ENCODE peak calls at places on chromosome 1, in eight cellular contexts. R is adrenal gland, J is tibial nerve, I is stomach, E is body of pancreas, D is tibial artery, X is upper lobe of right lung, B is right atrium auricular region. N is an unnamed sample.

GRCh38 chr1:41914515-41914914 is 4.2 kb downstream of the HIVEP3 start:
- DNase-seq in B (no peak), J (no peak), E (no peak), I (no peak), R (no peak), D (no peak), X (no peak), N (no peak)

GRCh38 chr1:89910268-89910667 is 84.6 kb upstream of the ZNF326 start:
- DNase-seq in B (no peak), R (no peak), I (no peak), E (no peak), J (no peak), D (no peak), X (no peak), N (no peak)

GRCh38 chr1:219298581-219299148 is 125.0 kb downstream of the LYPLAL1 start:
- DNase-seq in I (no peak), J (no peak), X (no peak), E (peak; percentile 9), B (peak; percentile 65), D (no peak), R (no peak), N (no peak)

GRCh38 chr1:183125279-183125999 is 60.6 kb upstream of the LAMC2 start:
- DNase-seq in I (no peak), B (no peak), X (no peak), D (no peak), R (no peak), E (no peak), J (no peak), N (no peak)

GRCh38 chr1:12436817-12437599 is 181.0 kb downstream of the DHRS3 start:
- DNase-seq in B (no peak), X (no peak), I (no peak), E (no peak), J (no peak), R (no peak), D (no peak), N (no peak)

GRCh38 chr1:100476736-100477135 is 61.2 kb upstream of the GPR88 start:
- DNase-seq in R (no peak), E (no peak), B (no peak), X (no peak), D (no peak), I (no peak), J (no peak), N (no peak)

GRCh38 chr1:85463666-85464496 is 1.1 kb downstream of the DDAH1 start:
- DNase-seq in D (no peak), B (no peak), I (no peak), X (no peak), R (no peak), E (no peak), J (no peak), N (no peak)

GRCh38 chr1:68232354-68233148 is at the start of gene WLS:
- DNase-seq in E (peak; percentile 83), R (peak; percentile 75), D (peak; percentile 90), X (peak; percentile 89), B (peak; percentile 73), I (peak; percentile 83), J (peak; percentile 72), N (peak; percentile 70)

GRCh38 chr1:39657923-39658485 is 13.9 kb downstream of the NT5C1A start:
- DNase-seq in J (no peak), D (peak; percentile 77), E (peak; percentile 80), I (peak; percentile 69), X (peak; percentile 82), B (no peak), R (peak; percentile 75), N (no peak)

GRCh38 chr1:119626841-119627240 is 21.2 kb downstream of the ZNF697 start:
- DNase-seq in B (no peak), E (no peak), I (no peak), R (peak; percentile 38), D (peak; percentile 73), X (no peak), J (no peak), N (no peak)

GRCh38 chr1:193183019-193183643 is 3.3 kb downstream of the B3GALT2 start:
- DNase-seq in D (no peak), X (no peak), B (no peak), J (no peak), E (peak; percentile 16), I (no peak), R (no peak), N (no peak)

GRCh38 chr1:175853681-175854080 is 110.3 kb upstream of the TNR start:
- DNase-seq in D (no peak), X (no peak), E (no peak), J (no peak), B (no peak), R (no peak), I (no peak), N (no peak)

GRCh38 chr1:201501144-201501543 is 5.8 kb downstream of the CSRP1 start:
- DNase-seq in D (peak; percentile 85), J (no peak), B (no peak), X (no peak), I (no peak), R (no peak), E (no peak), N (no peak)

GRCh38 chr1:239185245-239185619 is 201.1 kb upstream of the CHRM3 start:
- DNase-seq in B (no peak), I (no peak), R (no peak), J (no peak), E (no peak), X (no peak), D (no peak), N (no peak)

GRCh38 chr1:5005171-5005570 is 350.8 kb downstream of the AJAP1 start:
- DNase-seq in B (no peak), X (no peak), E (no peak), D (no peak), I (no peak), R (no peak), J (no peak), N (no peak)

GRCh38 chr1:60998786-60999185 is 83.6 kb upstream of the NFIA start:
- DNase-seq in J (no peak), E (no peak), R (no peak), I (no peak), D (no peak), X (no peak), B (no peak), N (no peak)

GRCh38 chr1:93740601-93741031 is 59.0 kb upstream of the BCAR3 start:
- DNase-seq in D (no peak), R (no peak), I (no peak), X (no peak), B (no peak), E (no peak), J (no peak), N (no peak)

GRCh38 chr1:213399695-213400094 is 348.7 kb downstream of the RPS6KC1 start:
- DNase-seq in R (no peak), D (no peak), J (no peak), E (no peak), B (no peak), I (no peak), X (no peak), N (peak; percentile 13)

GRCh38 chr1:87249803-87250202 is 78.9 kb upstream of the LMO4 start:
- DNase-seq in J (no peak), X (no peak), E (no peak), D (no peak), R (no peak), B (no peak), I (no peak), N (no peak)

DNA sequence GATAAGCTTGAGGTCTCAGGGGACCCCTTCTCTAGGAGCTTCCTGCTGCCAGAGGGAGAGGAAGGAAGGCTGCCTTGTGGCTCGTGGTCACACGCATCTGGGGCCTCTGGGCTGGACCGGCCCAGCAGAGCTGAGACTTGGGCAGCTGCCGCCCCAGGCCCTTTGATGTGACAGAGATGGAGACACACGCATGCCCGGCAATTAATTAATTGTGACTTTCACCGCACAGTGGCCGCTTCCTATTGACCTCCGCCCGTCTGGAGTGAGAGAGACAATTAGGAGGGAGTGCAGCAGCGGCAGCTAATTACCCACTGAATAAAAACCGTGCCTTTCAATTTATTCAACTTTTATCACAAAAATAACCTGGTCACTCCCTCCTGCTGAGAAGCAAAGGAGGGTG is 16.6 kb upstream of the C1QA start:
- DNase-seq in D (no peak), E (no peak), I (no peak), X (no peak), R (no peak), B (no peak), J (no peak), N (no peak)
- H3K27me3 ChIP-seq in D (no peaks in the 10 kb centered on the region), E (no peaks in the 10 kb centered on the region), I (peaks cover 35% of the 10 kb centered on the region), X (peaks cover 67% of the 10 kb centered on the region), R (peaks cover 24% of the 10 kb centered on the region), B (no peaks in the 10 kb centered on the region), J (no peaks in the 10 kb centered on the region), N (peaks cover 53% of the 10 kb centered on the region)

DNA sequence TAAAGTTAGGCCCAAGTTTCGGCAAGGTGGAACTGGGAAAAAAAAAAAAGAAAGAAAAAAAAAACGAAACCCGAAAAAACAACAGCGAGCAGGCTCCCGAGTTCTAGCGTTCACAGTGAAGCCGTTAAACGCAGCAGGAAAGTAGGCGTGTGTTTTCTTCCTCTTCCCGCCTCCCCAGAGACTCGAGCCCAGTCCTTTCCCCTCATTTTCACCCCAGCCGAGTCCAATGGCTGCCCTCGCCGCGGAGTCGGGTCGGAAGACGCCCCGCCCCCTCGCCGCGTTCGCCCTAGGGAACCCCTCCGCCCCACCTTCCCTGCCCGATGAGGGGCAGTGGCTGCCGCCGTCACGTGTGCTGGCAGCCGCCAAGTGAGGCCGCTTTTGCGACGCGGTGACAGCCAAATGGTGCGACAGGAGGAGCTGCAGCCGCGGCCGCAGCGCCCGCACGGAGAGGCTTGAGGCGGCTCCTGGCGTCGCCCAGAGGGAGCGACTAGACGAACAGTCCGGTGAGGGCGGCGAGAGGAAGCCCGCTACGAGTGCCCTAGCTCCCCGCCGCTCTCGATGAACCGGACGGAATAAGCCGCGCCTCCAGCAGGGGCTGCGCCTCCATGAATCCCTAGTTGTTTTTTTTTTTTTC is at the start of gene PKN2:
- DNase-seq in B (peak; percentile 97), D (peak; percentile 99), X (peak; percentile 99), R (peak; percentile 97), J (peak; percentile 91), E (peak; percentile 98), I (peak; percentile 97), N (peak; percentile 96)
- TF ChIP-seq CTCF in B (no peak), D (peak; percentile 30), X (peak; percentile 24), R (peak; percentile 20), J (peak; percentile 80), E (peak; percentile 24), I (peak; percentile 39), N (peak; percentile 53)

GRCh38 chr1:56517404-56518130 is 61.8 kb downstream of the PLPP3 start:
- DNase-seq in X (no peak), D (no peak), R (no peak), B (no peak), E (no peak), J (no peak), I (no peak), N (no peak)
- H3K4me3 ChIP-seq in X (no peak overlapping the region), D (no peak overlapping the region), R (no peak overlapping the region), B (no peak overlapping the region), E (no peak overlapping the region), J (no peak overlapping the region), I (no peak overlapping the region), N (no peak overlapping the region)

DNA sequence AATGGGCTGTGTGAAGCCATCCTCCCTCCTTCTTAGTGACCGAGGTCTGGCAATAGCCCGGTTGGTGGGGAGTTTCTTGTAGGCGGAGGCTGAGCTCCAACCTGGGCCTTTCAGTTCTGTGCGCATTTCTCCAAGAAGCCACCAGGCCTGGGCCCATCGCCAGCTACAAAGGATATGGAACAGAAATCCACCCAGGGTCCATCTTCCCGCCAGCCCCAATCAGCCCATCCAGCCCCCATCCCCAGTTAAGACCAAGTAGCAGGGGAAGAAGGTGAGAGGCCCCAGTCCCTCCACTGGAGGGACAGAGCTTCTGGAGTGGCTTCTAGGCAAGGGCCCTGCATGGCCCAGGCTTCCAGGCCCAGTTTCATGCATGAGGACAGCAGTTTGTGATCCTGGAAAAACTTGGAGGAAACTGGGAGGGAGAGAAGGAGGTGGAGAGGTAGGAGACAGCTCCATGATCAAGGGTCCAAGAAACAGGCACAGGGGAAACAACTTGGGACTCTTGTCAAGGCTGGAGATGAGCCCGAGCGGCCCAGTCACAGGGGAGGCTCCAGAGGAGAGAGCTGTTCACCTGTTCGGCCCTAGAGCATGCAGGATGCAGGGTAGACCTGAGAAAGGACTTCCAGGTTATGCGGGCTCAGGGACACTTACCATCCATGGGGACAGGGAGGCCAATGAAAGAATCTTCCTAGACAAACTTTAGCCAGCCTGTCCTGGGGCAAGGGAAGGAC is 261.2 kb downstream of the PTPRU start:
- DNase-seq in B (no peak), I (peak; percentile 1), D (peak; percentile 34), J (no peak), R (no peak), X (no peak), E (no peak), N (no peak)
- H3K27me3 ChIP-seq in B (no peaks in the 10 kb centered on the region), I (peaks cover 6% of the 10 kb centered on the region), D (no peaks in the 10 kb centered on the region), J (no peaks in the 10 kb centered on the region), R (no peaks in the 10 kb centered on the region), X (no peaks in the 10 kb centered on the region), E (no peaks in the 10 kb centered on the region), N (no peaks in the 10 kb centered on the region)

N was measured in gastrocnemius medialis.